ENCODE peak calls at places on chromosomes 4 and X, in four cellular contexts. One of them, this sample, is unnamed.

GRCh38 chr4:100177126-100177525 is 13.1 kb downstream of the DDIT4L start:
- DNase-seq in left ventricle myocardium inferior: no peak
- DNase-seq in memory B cell: no peak
- DNase-seq in SJSA1: no peak
- DNase-seq in this sample: no peak

GRCh38 chr4:161916010-161916409 is 247.8 kb downstream of the FSTL5 start:
- DNase-seq in left ventricle myocardium inferior: no peak
- DNase-seq in memory B cell: no peak
- DNase-seq in SJSA1: no peak
- DNase-seq in this sample: no peak

GRCh38 chr4:28799696-28800095 is 1920.5 kb upstream of the PCDH7 start:
- DNase-seq in left ventricle myocardium inferior: no peak
- DNase-seq in memory B cell: no peak
- DNase-seq in SJSA1: no peak
- DNase-seq in this sample: no peak

GRCh38 chr4:62288803-62289541 is 1088.8 kb downstream of the ADGRL3 start:
- DNase-seq in left ventricle myocardium inferior: no peak
- DNase-seq in memory B cell: no peak
- DNase-seq in SJSA1: no peak
- DNase-seq in this sample: no peak

GRCh38 chr4:114208747-114209146 is 229.3 kb upstream of the ARSJ start:
- DNase-seq in left ventricle myocardium inferior: no peak
- DNase-seq in memory B cell: no peak
- DNase-seq in SJSA1: no peak
- DNase-seq in this sample: no peak

GRCh38 chr4:26822546-26822945 is 38.1 kb upstream of the STIM2 start:
- DNase-seq in left ventricle myocardium inferior: no peak
- DNase-seq in memory B cell: peak
- DNase-seq in SJSA1: no peak
- DNase-seq in this sample: peak

GRCh38 chr4:88613417-88613875 is 21.2 kb downstream of the HERC3 start:
- DNase-seq in left ventricle myocardium inferior: no peak
- DNase-seq in memory B cell: peak
- DNase-seq in SJSA1: no peak
- DNase-seq in this sample: no peak

GRCh38 chr4:87025614-87026041 is 90.8 kb downstream of the AFF1 start:
- DNase-seq in left ventricle myocardium inferior: no peak
- DNase-seq in memory B cell: no peak
- DNase-seq in SJSA1: no peak
- DNase-seq in this sample: no peak

GRCh38 chr4:65789850-65790249 is 119.6 kb upstream of the EPHA5 start:
- DNase-seq in left ventricle myocardium inferior: no peak
- DNase-seq in memory B cell: no peak
- DNase-seq in SJSA1: no peak
- DNase-seq in this sample: no peak

GRCh38 chr4:38752393-38752961 is 30.3 kb downstream of the TLR10 start:
- DNase-seq in left ventricle myocardium inferior: no peak
- DNase-seq in memory B cell: no peak
- DNase-seq in SJSA1: no peak
- DNase-seq in this sample: no peak

GRCh38 chr4:3464349-3464905 is 1.3 kb downstream of the DOK7 start:
- DNase-seq in left ventricle myocardium inferior: peak
- DNase-seq in memory B cell: no peak
- DNase-seq in SJSA1: no peak
- DNase-seq in this sample: no peak

GRCh38 chr4:22237846-22238513 is 277.9 kb downstream of the ADGRA3 start:
- DNase-seq in left ventricle myocardium inferior: no peak
- DNase-seq in memory B cell: no peak
- DNase-seq in SJSA1: no peak
- DNase-seq in this sample: no peak

GRCh38 chrX:17323397-17323796 is 51.6 kb upstream of the NHS start:
- DNase-seq in left ventricle myocardium inferior: no peak
- DNase-seq in memory B cell: no peak
- DNase-seq in SJSA1: no peak
- DNase-seq in this sample: no peak

GRCh38 chr4:3645711-3646221 is 113.5 kb upstream of the LRPAP1 start:
- DNase-seq in left ventricle myocardium inferior: no peak
- DNase-seq in memory B cell: no peak
- DNase-seq in SJSA1: no peak
- DNase-seq in this sample: no peak

GRCh38 chr4:73662709-73663546 is 42.7 kb upstream of the RASSF6 start:
- DNase-seq in left ventricle myocardium inferior: no peak
- DNase-seq in memory B cell: no peak
- DNase-seq in SJSA1: no peak
- DNase-seq in this sample: no peak

GRCh38 chr4:184250795-184251679 is 33.4 kb upstream of the ENPP6 start:
- DNase-seq in left ventricle myocardium inferior: no peak
- DNase-seq in memory B cell: peak
- DNase-seq in SJSA1: no peak
- DNase-seq in this sample: no peak

GRCh38 chr4:41722171-41722570 is 26.4 kb downstream of the PHOX2B start:
- DNase-seq in left ventricle myocardium inferior: no peak
- DNase-seq in memory B cell: no peak
- DNase-seq in SJSA1: no peak
- DNase-seq in this sample: no peak

GRCh38 chr4:139901516-139902327 is 236.1 kb downstream of the MGST2 start:
- DNase-seq in left ventricle myocardium inferior: no peak
- DNase-seq in memory B cell: no peak
- DNase-seq in SJSA1: no peak
- DNase-seq in this sample: no peak

GRCh38 chr4:170057851-170058250 is 31.7 kb upstream of the MFAP3L start:
- DNase-seq in left ventricle myocardium inferior: no peak
- DNase-seq in memory B cell: no peak
- DNase-seq in SJSA1: no peak
- DNase-seq in this sample: no peak

GRCh38 chr4:168630445-168631187 is 133.8 kb downstream of the PALLD start:
- DNase-seq in left ventricle myocardium inferior: no peak
- DNase-seq in memory B cell: no peak
- DNase-seq in SJSA1: peak
- DNase-seq in this sample: no peak

GRCh38 chr4:36128689-36129088 is 115.6 kb downstream of the ARAP2 start:
- DNase-seq in left ventricle myocardium inferior: no peak
- DNase-seq in memory B cell: no peak
- DNase-seq in SJSA1: no peak
- DNase-seq in this sample: no peak

GRCh38 chr4:139367421-139368090 is 65.3 kb upstream of the NDUFC1 start:
- DNase-seq in left ventricle myocardium inferior: no peak
- DNase-seq in memory B cell: no peak
- DNase-seq in SJSA1: no peak
- DNase-seq in this sample: no peak

GRCh38 chr4:154741877-154742851 is 1.6 kb upstream of the LRAT start:
- DNase-seq in left ventricle myocardium inferior: no peak
- DNase-seq in memory B cell: no peak
- DNase-seq in SJSA1: no peak
- DNase-seq in this sample: no peak

GRCh38 chrX:11341274-11342256 is 48.4 kb downstream of the AMELX start:
- DNase-seq in left ventricle myocardium inferior: peak
- DNase-seq in memory B cell: peak
- DNase-seq in SJSA1: no peak
- DNase-seq in this sample: no peak

GRCh38 chrX:107485019-107485418 is 35.6 kb downstream of the FRMPD3 start:
- DNase-seq in left ventricle myocardium inferior: no peak
- DNase-seq in memory B cell: no peak
- DNase-seq in SJSA1: no peak
- DNase-seq in this sample: no peak